ENCODE peak calls at places on chromosomes 2 and 18, in nine cellular contexts. J is AG04450, U is LoVo, I is NCI-H460, K is GM19239, S is T-helper 1 cell, O is NCI-H1105, V is germinal center, H is GM12865. M is an unnamed sample.

GRCh38 chr2:112637289-112637660 is 8.5 kb upstream of the SLC20A1 start:
- DNase-seq in K (no peak), H (no peak), S (no peak), V (no peak), I (no peak), O (no peak), J (no peak), U (no peak), M (no peak)

GRCh38 chr2:241280291-241280690 is 35.2 kb downstream of the HDLBP start:
- DNase-seq in J (no peak), K (no peak), I (no peak), H (peak; percentile 37), V (no peak), U (no peak), O (no peak), S (no peak), M (no peak)

GRCh38 chr18:29651121-29651675 is 1391.3 kb downstream of the DSC3 start:
- DNase-seq in H (no peak), V (no peak), O (no peak), J (no peak), S (no peak), K (no peak), I (no peak), U (no peak), M (no peak)

GRCh38 chr2:128536925-128537620 is 218.4 kb upstream of the HS6ST1 start:
- DNase-seq in U (no peak), V (no peak), O (no peak), H (no peak), K (no peak), I (no peak), S (no peak), J (peak; percentile 97), M (no peak)

GRCh38 chr2:158599609-158600008 is 142.9 kb downstream of the PKP4 start:
- DNase-seq in H (no peak), U (no peak), J (no peak), O (no peak), S (no peak), V (no peak), I (no peak), K (no peak), M (no peak)

GRCh38 chr2:32422133-32422532 is 65.3 kb downstream of the BIRC6 start:
- DNase-seq in K (no peak), O (no peak), J (no peak), H (no peak), V (no peak), U (no peak), S (no peak), I (no peak), M (no peak)

GRCh38 chr2:29397743-29398142 is 282.5 kb downstream of the CLIP4 start:
- DNase-seq in I (no peak), O (no peak), H (no peak), S (no peak), K (no peak), V (no peak), J (no peak), U (no peak), M (no peak)

GRCh38 chr2:170145675-170146432 is 32.1 kb upstream of the MYO3B start:
- DNase-seq in J (no peak), S (no peak), U (no peak), O (no peak), V (no peak), K (no peak), H (no peak), I (no peak), M (no peak)

GRCh38 chr2:31138037-31138962 is at the start of gene GALNT14:
- DNase-seq in U (no peak), J (no peak), K (peak; percentile 40), O (peak; percentile 22), S (no peak), I (peak; percentile 61), V (peak; percentile 86), H (peak; percentile 35), M (peak; percentile 71)

GRCh38 chr2:69387770-69388481 is 899 bp upstream of the GFPT1 start:
- DNase-seq in K (no peak), U (no peak), O (no peak), J (no peak), I (no peak), H (peak; percentile 13), V (no peak), S (no peak), M (no peak)

GRCh38 chr2:175030380-175031271 is 25.4 kb upstream of the CHN1 start:
- DNase-seq in K (no peak), H (peak; percentile 44), I (peak; percentile 26), U (peak; percentile 9), J (peak; percentile 8), S (no peak), O (peak; percentile 10), V (no peak), M (no peak)

GRCh38 chr2:238865744-238866355 is 18.0 kb downstream of the TWIST2 start:
- DNase-seq in U (no peak), I (no peak), K (no peak), J (no peak), O (no peak), V (no peak), S (no peak), H (no peak), M (no peak)

GRCh38 chr2:6031165-6031867 is 339.1 kb downstream of the SOX11 start:
- DNase-seq in K (no peak), H (no peak), J (no peak), O (no peak), V (no peak), S (no peak), U (no peak), I (no peak), M (no peak)

GRCh38 chr2:213789940-213790339 is 505.7 kb downstream of the SPAG16 start:
- DNase-seq in J (no peak), V (no peak), H (no peak), O (no peak), S (no peak), I (no peak), K (no peak), U (no peak), M (no peak)

GRCh38 chr2:120735750-120736170 is at the start of gene GLI2:
- DNase-seq in J (peak; percentile 55), I (peak; percentile 74), V (peak; percentile 44), U (peak; percentile 81), O (peak; percentile 71), S (no peak), H (peak; percentile 41), K (no peak), M (no peak)

GRCh38 chr2:64214281-64215115 is 70.3 kb upstream of the PELI1 start:
- DNase-seq in O (peak; percentile 35), S (no peak), J (no peak), K (no peak), I (no peak), H (peak; percentile 85), V (peak; percentile 41), U (peak; percentile 75), M (peak; percentile 57)

M was measured in memory B cell.